ENCODE peak calls at places on chromosomes 3 and 15, in eight cellular contexts. B is uterus, V is mesendoderm, Z is thyroid gland, F is endodermal cell, P is transverse colon, L is astrocyte, U is neuronal stem cell. M is an unnamed sample.

GRCh38 chr3:44845528-44846520 is 15.9 kb upstream of the TMEM42 start:
- DNase-seq in V (peak; percentile 36), Z (no peak), B (peak; percentile 25), P (no peak), F (no peak), L (peak; percentile 85), U (no peak), M (no peak)

GRCh38 chr3:187223799-187224198 is 26.5 kb downstream of the RTP1 start:
- DNase-seq in F (no peak), P (no peak), L (peak; percentile 24), Z (no peak), B (no peak), U (no peak), V (no peak), M (no peak)

GRCh38 chr3:30655187-30655812 is 48.9 kb downstream of the TGFBR2 start:
- DNase-seq in P (no peak), F (no peak), B (no peak), V (no peak), L (peak; percentile 88), Z (no peak), U (no peak), M (no peak)

GRCh38 chr3:177041021-177041729 is 156.1 kb downstream of the TBL1XR1 start:
- DNase-seq in P (no peak), F (no peak), U (no peak), Z (peak; percentile 79), V (peak; percentile 19), L (peak; percentile 39), B (peak; percentile 44), M (no peak)

GRCh38 chr3:46480481-46481195 is 15.9 kb upstream of the LTF start:
- DNase-seq in B (no peak), V (no peak), P (no peak), L (no peak), F (peak; percentile 22), Z (no peak), U (no peak), M (no peak)

GRCh38 chr3:113912551-113913246 is 35.1 kb upstream of the ZDHHC23 start:
- DNase-seq in P (peak; percentile 26), Z (peak; percentile 45), B (peak; percentile 24), V (peak; percentile 85), U (peak; percentile 29), F (peak; percentile 76), L (peak; percentile 50), M (no peak)

GRCh38 chr15:82571722-82572222 is 31.5 kb upstream of the RPS17 start:
- DNase-seq in B (peak; percentile 77), F (peak; percentile 83), Z (peak; percentile 82), V (peak; percentile 87), P (peak; percentile 45), L (peak; percentile 75), U (peak; percentile 43), M (peak; percentile 49)

GRCh38 chr15:56040081-56041035 is 46.9 kb upstream of the NEDD4 start:
- DNase-seq in Z (peak; percentile 64), L (peak; percentile 93), P (peak; percentile 48), F (no peak), U (peak; percentile 14), V (peak; percentile 95), B (peak; percentile 85), M (peak; percentile 60)

GRCh38 chr15:75347222-75348033 is 589 bp downstream of the NEIL1 start:
- DNase-seq in B (peak; percentile 52), P (peak; percentile 79), L (no peak), V (peak; percentile 36), F (peak; percentile 85), Z (peak; percentile 57), U (no peak), M (no peak)

GRCh38 chr3:66210687-66211295 is 10.0 kb upstream of the SLC25A26 start:
- DNase-seq in U (no peak), Z (no peak), L (no peak), B (no peak), V (no peak), P (no peak), F (no peak), M (no peak)

GRCh38 chr15:27454281-27455060 is 483.5 kb downstream of the GABRG3 start:
- DNase-seq in P (no peak), F (no peak), B (no peak), L (peak; percentile 96), Z (no peak), V (no peak), U (no peak), M (peak; percentile 58)

GRCh38 chr3:65352951-65353350 is 665.2 kb upstream of the ADAMTS9 start:
- DNase-seq in P (no peak), U (no peak), B (no peak), L (no peak), V (no peak), Z (no peak), F (no peak), M (no peak)

GRCh38 chr3:190320594-190321362 is 1.5 kb downstream of the CLDN1 start:
- DNase-seq in F (no peak), B (no peak), P (no peak), Z (no peak), U (no peak), L (no peak), V (no peak), M (no peak)

GRCh38 chr3:111803123-111803593 is 55.9 kb upstream of the PHLDB2 start:
- DNase-seq in F (no peak), Z (peak; percentile 65), L (peak; percentile 100), U (no peak), P (peak; percentile 54), B (peak; percentile 77), V (peak; percentile 19), M (peak; percentile 90)

GRCh38 chr3:111800472-111800871 is 58.6 kb upstream of the PHLDB2 start:
- DNase-seq in L (no peak), V (no peak), U (no peak), F (no peak), B (no peak), Z (no peak), P (no peak), M (no peak)

GRCh38 chr3:111801697-111802655 is 57.1 kb upstream of the PHLDB2 start:
- DNase-seq in B (peak; percentile 38), V (no peak), L (peak; percentile 88), P (no peak), F (no peak), Z (no peak), U (no peak), M (no peak)

GRCh38 chr3:111799951-111800350 is 59.1 kb upstream of the PHLDB2 start:
- DNase-seq in V (no peak), F (no peak), B (no peak), L (no peak), Z (no peak), U (no peak), P (no peak), M (no peak)

DNA sequence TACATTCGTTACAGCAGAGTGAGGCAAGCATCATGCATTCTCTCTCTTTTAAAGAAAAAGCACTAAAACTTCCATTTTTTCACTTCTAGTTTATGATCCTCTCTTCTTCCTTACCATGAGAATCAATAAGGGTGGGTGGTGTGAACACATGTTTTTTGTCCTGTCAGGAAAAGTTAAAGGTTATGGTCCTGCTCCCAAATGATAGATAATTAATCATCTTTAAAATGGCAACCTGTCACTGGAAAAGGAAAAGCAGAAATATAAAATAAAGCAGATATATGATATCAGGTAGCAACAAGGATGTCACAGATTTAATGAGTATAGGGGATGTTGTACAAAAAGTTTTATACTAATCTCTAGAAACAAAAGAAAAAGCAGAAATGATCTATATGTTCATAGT is 56.4 kb upstream of the PHLDB2 start:
- DNase-seq in U (no peak), B (no peak), F (no peak), Z (no peak), V (no peak), P (no peak), L (no peak), M (no peak)
- H3K4me1 ChIP-seq in U (peaks cover 2% of the 10 kb centered on the region), B (peaks cover 8% of the 10 kb centered on the region), F (no peaks in the 10 kb centered on the region), Z (peaks cover 6% of the 10 kb centered on the region), V (no peaks in the 10 kb centered on the region), P (peaks cover 4% of the 10 kb centered on the region), L (peaks cover 19% of the 10 kb centered on the region), M (peaks cover 30% of the 10 kb centered on the region)

DNA sequence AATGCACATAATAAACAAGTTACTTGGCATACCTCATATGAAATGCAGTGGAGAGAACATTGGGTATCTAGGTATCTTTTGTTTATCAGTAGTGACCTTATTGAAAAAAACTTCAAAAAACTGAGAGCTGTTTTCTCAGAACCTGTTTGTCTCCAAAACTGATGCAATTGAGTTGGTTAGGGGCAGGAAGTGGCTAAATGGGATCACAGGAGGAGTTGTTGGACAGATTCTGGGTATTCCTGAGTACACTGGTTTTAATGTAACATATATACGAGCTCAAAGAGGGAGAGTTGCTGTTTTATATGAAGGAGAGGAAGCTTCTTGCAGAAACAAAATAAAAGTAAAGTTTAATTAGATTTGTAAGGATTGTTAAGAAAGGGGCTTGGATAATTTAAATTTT is 159.5 kb downstream of the C3orf70 start:
- DNase-seq in L (no peak), F (no peak), Z (no peak), B (no peak), V (peak; percentile 40), U (no peak), P (no peak), M (no peak)
- H3K36me3 ChIP-seq in L (peaks cover 10% of the 10 kb centered on the region), F (peaks cover 37% of the 10 kb centered on the region), Z (peaks cover 20% of the 10 kb centered on the region), B (no peaks in the 10 kb centered on the region), V (peaks cover 3% of the 10 kb centered on the region), U (peaks cover 12% of the 10 kb centered on the region), P (peaks cover 28% of the 10 kb centered on the region), M (peaks cover 13% of the 10 kb centered on the region)

DNA sequence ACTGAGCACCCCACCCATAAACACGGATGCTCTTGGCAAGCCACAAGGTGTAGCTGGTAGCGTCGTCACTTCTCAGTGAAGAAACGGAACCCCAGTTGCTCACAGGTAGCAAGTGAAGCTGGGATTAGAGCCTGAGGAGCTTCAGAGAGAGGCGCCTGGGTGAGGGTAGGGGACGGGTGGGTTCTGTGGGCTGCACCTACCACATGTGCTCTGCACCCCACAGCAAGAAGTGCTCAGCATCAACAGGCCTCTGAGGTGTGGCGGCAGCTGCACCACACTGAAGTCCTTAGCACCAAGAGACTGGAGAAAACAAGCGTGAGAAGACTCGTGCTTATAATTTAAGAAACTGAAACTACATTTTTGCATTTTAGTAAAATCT is 9.8 kb downstream of the MAP6D1 start:
- DNase-seq in V (no peak), P (no peak), Z (no peak), F (no peak), L (no peak), B (no peak), U (no peak), M (no peak)
- H3K27ac ChIP-seq in V (no peak overlapping the region), P (no peak overlapping the region), Z (no peak overlapping the region), F (peak overlapping the region; percentile 44), L (no peak overlapping the region), B (no peak overlapping the region), U (no peak overlapping the region), M (no peak overlapping the region)

GRCh38 chr3:101943028-101943427 is 93.7 kb downstream of the NFKBIZ start:
- DNase-seq in P (no peak), F (no peak), U (no peak), Z (no peak), B (no peak), L (no peak), V (no peak), M (no peak)
- H3K4me1 ChIP-seq in P (peaks cover 7% of the 10 kb centered on the region), F (no peaks in the 10 kb centered on the region), U (no peaks in the 10 kb centered on the region), Z (peaks cover 2% of the 10 kb centered on the region), B (no peaks in the 10 kb centered on the region), L (peaks cover 40% of the 10 kb centered on the region), V (no peaks in the 10 kb centered on the region), M (peaks cover 49% of the 10 kb centered on the region)

M was measured in SJSA1.